ENCODE peak calls at places on chromosomes 12 and 14, in six cellular contexts. S is BE2C; D is HL-60; Y is type B pancreatic cell; B is CD8-positive, alpha-beta T cell; K is choroid plexus epithelial cell. L is an unnamed sample.

GRCh38 chr12:58420496-58420895 is 479.1 kb downstream of the ATP23 start:
- DNase-seq in S (no peak), D (no peak), Y (no peak), B (no peak), K (no peak), L (no peak)

GRCh38 chr14:89651805-89652204 is 234.8 kb upstream of the FOXN3 start:
- DNase-seq in S (no peak), D (no peak), Y (no peak), B (no peak), K (no peak), L (no peak)

GRCh38 chr12:48958049-48958388 is 732 bp upstream of the ARF3 start:
- DNase-seq in S (no peak), D (no peak), Y (no peak), B (no peak), K (no peak), L (no peak)

GRCh38 chr12:63917864-63918742 is 73.6 kb downstream of the SRGAP1 start:
- DNase-seq in S (no peak), D (peak), Y (no peak), B (no peak), K (peak), L (no peak)

GRCh38 chr12:121611306-121611705 is 15.0 kb upstream of the ORAI1 start:
- DNase-seq in S (peak), D (no peak), Y (no peak), B (no peak), K (no peak), L (no peak)

GRCh38 chr12:124508323-124509096 is 58.9 kb downstream of the NCOR2 start:
- DNase-seq in S (no peak), D (no peak), Y (no peak), B (no peak), K (peak), L (no peak)

GRCh38 chr14:97491697-97492096 is 694.5 kb downstream of the VRK1 start:
- DNase-seq in S (no peak), D (no peak), Y (no peak), B (no peak), K (no peak), L (no peak)

GRCh38 chr14:96349286-96350075 is 13.7 kb downstream of the ATG2B start:
- DNase-seq in S (no peak), D (no peak), Y (no peak), B (no peak), K (no peak), L (no peak)

GRCh38 chr12:98074286-98074685 is 441.1 kb upstream of the TMPO start:
- DNase-seq in S (no peak), D (no peak), Y (no peak), B (no peak), K (no peak), L (no peak)

GRCh38 chr12:13610280-13610679 is 371.1 kb downstream of the GRIN2B start:
- DNase-seq in S (no peak), D (no peak), Y (no peak), B (no peak), K (no peak), L (no peak)

GRCh38 chr12:8823565-8824300 is 1.3 kb downstream of the A2ML1 start:
- DNase-seq in S (no peak), D (no peak), Y (no peak), B (no peak), K (peak), L (peak)

GRCh38 chr14:89572566-89573398 is 155.7 kb upstream of the FOXN3 start:
- DNase-seq in S (no peak), D (no peak), Y (no peak), B (no peak), K (no peak), L (no peak)

GRCh38 chr12:51349026-51349425 is 2.5 kb upstream of the CELA1 start:
- DNase-seq in S (no peak), D (no peak), Y (no peak), B (no peak), K (peak), L (no peak)

GRCh38 chr12:132018193-132018916 is 68.6 kb downstream of the EP400 start:
- DNase-seq in S (no peak), D (no peak), Y (no peak), B (no peak), K (no peak), L (no peak)

GRCh38 chr12:122820138-122820537 is 15.1 kb upstream of the HIP1R start:
- DNase-seq in S (no peak), D (no peak), Y (no peak), B (no peak), K (no peak), L (no peak)

GRCh38 chr14:96827310-96827709 is 30.1 kb downstream of the VRK1 start:
- DNase-seq in S (no peak), D (no peak), Y (no peak), B (no peak), K (no peak), L (no peak)

GRCh38 chr12:109739747-109740693 is 26.4 kb downstream of the FAM222A start:
- DNase-seq in S (peak), D (no peak), Y (no peak), B (no peak), K (no peak), L (no peak)

GRCh38 chr12:109695420-109695819 is 18.2 kb upstream of the FAM222A start:
- DNase-seq in S (no peak), D (no peak), Y (no peak), B (no peak), K (no peak), L (no peak)

GRCh38 chr12:52266514-52266913 is 7.9 kb upstream of the KRT86 start:
- DNase-seq in S (no peak), D (no peak), Y (no peak), B (no peak), K (no peak), L (no peak)

GRCh38 chr14:104982548-104983230 is 2.9 kb upstream of the CLBA1 start:
- DNase-seq in S (peak), D (no peak), Y (no peak), B (no peak), K (no peak), L (no peak)

GRCh38 chr12:31220633-31221565 is 105.1 kb downstream of the SINHCAF start:
- DNase-seq in S (no peak), D (no peak), Y (no peak), B (no peak), K (peak), L (no peak)

GRCh38 chr12:31220061-31220460 is 105.9 kb downstream of the SINHCAF start:
- DNase-seq in S (no peak), D (no peak), Y (no peak), B (no peak), K (no peak), L (no peak)

GRCh38 chr12:31221566-31221945 is 104.4 kb downstream of the SINHCAF start:
- DNase-seq in S (no peak), D (no peak), Y (no peak), B (no peak), K (no peak), L (no peak)

GRCh38 chr12:31224768-31225448 is 101.0 kb downstream of the SINHCAF start:
- DNase-seq in S (no peak), D (no peak), Y (no peak), B (no peak), K (no peak), L (no peak)

DNA sequence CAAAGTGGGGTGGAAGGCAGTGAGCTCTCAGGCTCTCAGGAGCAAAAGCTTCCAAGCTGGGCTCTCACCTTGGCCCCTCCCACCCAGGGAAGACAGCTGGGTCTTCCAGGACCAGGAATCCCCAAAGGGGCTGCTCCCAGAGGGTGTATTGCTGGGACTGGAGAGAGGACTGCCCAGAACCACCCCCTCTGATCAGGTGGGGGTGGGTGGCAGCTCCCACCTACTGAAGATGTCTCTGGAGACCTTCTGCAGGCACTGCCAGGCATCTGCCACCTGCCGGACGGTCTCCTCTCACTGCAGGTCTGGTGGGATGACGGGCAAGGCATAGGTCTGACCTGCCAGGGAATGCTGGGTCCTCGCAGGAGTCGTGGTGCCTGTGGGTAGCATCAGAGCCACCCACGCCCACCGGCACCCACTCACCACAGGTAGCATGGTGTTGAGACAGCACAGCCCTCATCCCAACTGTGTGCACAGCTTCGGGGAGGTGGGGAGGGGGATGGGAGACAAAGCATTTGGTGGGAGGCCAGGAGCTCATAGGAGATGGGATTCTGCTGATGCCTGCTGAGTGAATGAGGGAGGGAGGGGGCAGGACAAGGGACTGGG is 103.2 kb downstream of the SINHCAF start:
- DNase-seq in S (no peak), D (no peak), Y (no peak), B (no peak), K (no peak), L (no peak)
- TF ChIP-seq CTCF in S (no peak), D (no peak), Y (no peak), B (no peak), K (no peak), L (no peak)

DNA sequence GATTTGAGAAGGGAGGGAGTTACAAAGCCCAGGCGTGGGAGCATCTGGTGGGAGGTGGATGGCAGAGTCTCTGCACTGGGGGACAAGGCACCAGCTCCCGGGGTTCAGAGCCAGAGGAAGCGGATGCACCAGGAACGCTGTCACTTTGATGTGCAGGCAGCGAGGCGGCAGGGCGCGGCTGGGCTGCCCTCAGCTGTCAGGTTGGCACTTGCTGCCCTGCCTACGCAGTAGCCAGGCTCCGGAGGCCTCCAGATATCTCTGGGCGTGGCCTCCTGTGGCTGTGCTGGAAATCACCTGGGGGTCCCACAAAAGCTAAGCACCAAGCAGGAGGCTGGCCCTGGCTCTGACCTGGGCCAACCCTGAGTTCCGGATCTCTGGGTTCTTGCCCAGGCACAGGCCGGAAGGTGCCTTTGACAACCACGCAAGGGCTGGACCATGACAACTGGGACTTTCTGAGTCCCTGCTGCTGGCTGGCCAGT is 62.1 kb upstream of the MAP1LC3B2 start:
- DNase-seq in S (no peak), D (no peak), Y (no peak), B (no peak), K (no peak), L (no peak)
- TF ChIP-seq CTCF in S (no peak), D (no peak), Y (no peak), B (no peak), K (no peak), L (no peak)

GRCh38 chr12:57112492-57113294 is 1.5 kb upstream of the STAT6 start:
- DNase-seq in S (peak), D (no peak), Y (no peak), B (no peak), K (no peak), L (no peak)
- TF ChIP-seq CTCF in S (peak), D (peak), Y (peak), B (peak), K (peak), L (peak)

DNA sequence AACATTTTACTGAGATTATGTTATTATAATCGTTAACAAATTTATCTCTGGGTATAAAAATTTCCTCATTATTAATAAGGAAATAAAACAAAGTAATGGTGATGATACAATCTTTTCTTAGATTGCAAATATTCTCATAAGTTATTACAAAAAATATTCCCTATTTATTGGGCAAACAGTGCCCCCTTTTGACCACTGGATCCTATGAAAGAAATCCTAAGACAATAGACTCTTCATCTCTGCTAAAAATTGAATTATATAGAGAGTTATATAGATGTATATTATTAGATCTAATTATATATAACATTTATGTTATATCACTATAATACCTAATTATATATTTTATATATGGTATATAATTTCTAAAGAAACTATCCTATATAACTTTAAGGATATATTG is 94.2 kb upstream of the FGD4 start:
- DNase-seq in S (no peak), D (no peak), Y (no peak), B (no peak), K (peak), L (no peak)
- TF ChIP-seq CTCF in S (peak), D (peak), Y (no peak), B (peak), K (peak), L (no peak)

GRCh38 chr12:27081668-27082091 is 698 bp downstream of the C12orf71 start:
- DNase-seq in S (peak), D (no peak), Y (no peak), B (no peak), K (peak), L (no peak)
- TF ChIP-seq CTCF in S (peak), D (no peak), Y (no peak), B (no peak), K (peak), L (peak)